ENCODE peak calls at places on chromosome 7, in six cellular contexts. M is H1, R is K562, K is GM12891, U is GM12878, Z is HepG2. C is an unnamed sample.

GRCh38 chr7:16564909-16565426 is 38.3 kb downstream of the LRRC72 start:
- DNase-seq in K (no peak), U (peak), R (peak), Z (peak), M (no peak), C (no peak)

GRCh38 chr7:134890246-134891240 is 95.8 kb upstream of the AGBL3 start:
- DNase-seq in R (no peak), Z (peak), U (no peak), K (no peak), M (no peak), C (no peak)

GRCh38 chr7:76108540-76109233 is 60.8 kb downstream of the MDH2 start:
- DNase-seq in U (no peak), Z (peak), R (no peak), K (no peak), M (no peak), C (no peak)

GRCh38 chr7:91194841-91195240 is 69.4 kb upstream of the FZD1 start:
- DNase-seq in M (no peak), K (no peak), Z (no peak), U (no peak), R (no peak), C (no peak)

GRCh38 chr7:80449841-80450240 is 62.0 kb downstream of the GNAT3 start:
- DNase-seq in U (no peak), M (no peak), R (no peak), K (no peak), Z (peak), C (no peak)

GRCh38 chr7:6546852-6547251 is 4.4 kb downstream of the GRID2IP start:
- DNase-seq in Z (no peak), M (peak), U (no peak), R (peak), K (no peak), C (no peak)

GRCh38 chr7:71716741-71717140 is 584.8 kb downstream of the GALNT17 start:
- DNase-seq in K (no peak), U (no peak), R (no peak), Z (no peak), M (no peak), C (no peak)

GRCh38 chr7:50768470-50769159 is 14.1 kb downstream of the GRB10 start:
- DNase-seq in U (no peak), K (no peak), Z (no peak), R (no peak), M (no peak), C (no peak)

GRCh38 chr7:121334875-121335648 is 6.3 kb downstream of the WNT16 start:
- DNase-seq in Z (no peak), M (no peak), U (no peak), K (no peak), R (no peak), C (no peak)

GRCh38 chr7:41038211-41038610 is 664.7 kb downstream of the INHBA start:
- DNase-seq in M (peak), R (no peak), K (no peak), U (no peak), Z (no peak), C (no peak)

GRCh38 chr7:138205614-138206150 is 129.4 kb downstream of the AKR1D1 start:
- DNase-seq in Z (no peak), K (no peak), M (no peak), R (no peak), U (no peak), C (no peak)

GRCh38 chr7:109873296-109873695 is 1217.6 kb upstream of the LRRN3 start:
- DNase-seq in U (no peak), K (no peak), Z (no peak), R (no peak), M (no peak), C (no peak)

GRCh38 chr7:41763626-41764025 is 60.7 kb upstream of the INHBA start:
- DNase-seq in U (no peak), Z (no peak), M (no peak), R (no peak), K (no peak), C (no peak)

GRCh38 chr7:133705596-133705995 is 421.5 kb upstream of the LRGUK start:
- DNase-seq in M (no peak), U (no peak), Z (no peak), R (no peak), K (no peak), C (no peak)

GRCh38 chr7:129777993-129778769 is 166.7 kb downstream of the NRF1 start:
- DNase-seq in U (no peak), M (peak), R (no peak), Z (no peak), K (no peak), C (no peak)
- TF ChIP-seq POLR2AphosphoS5 in U (no peak), M (no peak), R (no peak), Z (no peak), K (no peak), C (no peak)

GRCh38 chr7:102433319-102434038 is at the start of gene ORAI2:
- DNase-seq in Z (no peak), U (no peak), K (peak), R (peak), M (peak), C (peak)
- TF ChIP-seq POLR2A in Z (no peak), U (peak), K (peak), R (no peak), M (no peak), C (peak)

GRCh38 chr7:2084781-2085505 is 147.8 kb downstream of the MAD1L1 start:
- DNase-seq in M (no peak), K (no peak), R (no peak), Z (no peak), U (no peak), C (no peak)

GRCh38 chr7:2084331-2084730 is 148.4 kb downstream of the MAD1L1 start:
- DNase-seq in M (no peak), Z (no peak), K (no peak), R (no peak), U (no peak), C (no peak)

GRCh38 chr7:2083362-2083761 is 149.4 kb downstream of the MAD1L1 start:
- DNase-seq in M (no peak), K (no peak), Z (no peak), U (no peak), R (no peak), C (no peak)

GRCh38 chr7:2081526-2082356 is 151.0 kb downstream of the MAD1L1 start:
- DNase-seq in K (no peak), Z (no peak), M (no peak), R (no peak), U (no peak), C (no peak)

DNA sequence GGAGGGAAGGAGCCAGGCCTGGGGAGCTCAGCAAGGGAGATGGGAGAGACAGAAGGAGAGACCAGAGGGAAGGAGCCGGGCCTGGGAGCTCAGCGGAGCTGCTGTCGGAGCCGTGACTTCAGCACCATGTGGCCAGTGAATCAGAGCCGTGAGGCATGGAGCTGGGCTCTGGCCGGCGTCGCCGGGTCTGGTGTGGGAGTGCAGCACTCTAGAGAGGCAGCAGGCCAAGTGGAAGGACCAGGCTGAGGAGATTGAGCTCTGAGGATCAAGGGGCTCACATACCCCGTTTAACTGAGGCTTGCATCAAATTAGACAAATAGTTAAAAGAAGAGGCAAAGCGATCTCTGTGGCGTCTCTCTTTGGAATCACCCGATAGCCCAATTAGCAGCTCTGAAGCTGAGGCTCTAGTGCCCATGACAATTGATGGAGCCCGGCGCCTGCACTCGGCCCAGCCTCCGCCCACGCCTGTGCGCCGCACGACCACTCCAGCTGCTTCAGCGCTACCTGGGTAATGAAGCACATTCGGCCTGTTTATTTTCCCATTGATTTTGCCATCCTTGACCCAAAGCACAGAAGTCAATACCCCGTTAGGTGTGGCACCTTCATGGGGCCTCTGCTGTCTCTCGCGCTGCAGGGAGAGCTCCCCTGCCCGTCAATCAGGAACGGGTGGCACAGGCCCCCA is 150.2 kb downstream of the MAD1L1 start:
- DNase-seq in M (no peak), R (no peak), K (no peak), Z (no peak), U (no peak), C (no peak)
- TF ChIP-seq TAF1 in M (no peak), R (no peak), K (no peak), Z (no peak), U (no peak), C (no peak)

GRCh38 chr7:1081931-1082401 is 5.9 kb upstream of the GPER1 start:
- DNase-seq in Z (no peak), U (no peak), K (no peak), R (no peak), M (no peak), C (no peak)
- TF ChIP-seq POLR2AphosphoS5 in Z (no peak), U (no peak), K (no peak), R (no peak), M (no peak), C (no peak)

GRCh38 chr7:87473192-87473591 is 2.3 kb downstream of the ABCB4 start:
- DNase-seq in M (no peak), K (no peak), U (no peak), Z (no peak), R (no peak), C (no peak)

GRCh38 chr7:87474046-87474445 is 1.4 kb downstream of the ABCB4 start:
- DNase-seq in R (no peak), U (peak), Z (no peak), M (no peak), K (no peak), C (no peak)

GRCh38 chr7:87474533-87475358 is 734 bp downstream of the ABCB4 start:
- DNase-seq in U (peak), Z (no peak), R (no peak), K (peak), M (no peak), C (peak)

GRCh38 chr7:87476179-87476557 is 688 bp upstream of the ABCB4 start:
- DNase-seq in K (no peak), M (no peak), Z (no peak), R (no peak), U (no peak), C (no peak)

GRCh38 chr7:87475359-87476178 is at the start of gene ABCB4:
- DNase-seq in M (peak), R (no peak), Z (no peak), U (no peak), K (peak), C (peak)
- TF ChIP-seq POLR2A in M (no peak), R (no peak), Z (peak), U (peak), K (no peak), C (peak)

DNA sequence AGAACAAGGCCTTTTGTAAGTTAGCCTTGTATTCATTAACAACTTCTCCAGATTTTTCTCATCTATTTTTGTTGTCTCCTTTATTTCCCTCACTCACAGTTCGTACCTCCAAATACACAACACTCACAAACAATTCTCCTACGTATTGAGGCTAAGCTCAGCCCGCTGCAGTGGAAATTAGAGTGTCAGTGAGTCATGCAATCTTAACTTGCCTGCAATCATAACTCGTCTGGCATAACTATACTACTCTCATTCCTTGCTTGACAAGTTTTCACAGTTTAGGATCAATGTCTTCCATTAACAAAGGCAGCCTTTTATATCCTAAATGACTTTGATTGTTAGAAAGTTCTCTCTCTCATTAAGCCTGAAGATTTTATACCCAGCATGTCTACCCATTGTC is 23.8 kb downstream of the TMEM196 start:
- DNase-seq in U (no peak), R (no peak), K (no peak), Z (no peak), M (no peak), C (no peak)
- TF ChIP-seq TAF1 in U (no peak), R (no peak), K (no peak), Z (no peak), M (no peak), C (no peak)

DNA sequence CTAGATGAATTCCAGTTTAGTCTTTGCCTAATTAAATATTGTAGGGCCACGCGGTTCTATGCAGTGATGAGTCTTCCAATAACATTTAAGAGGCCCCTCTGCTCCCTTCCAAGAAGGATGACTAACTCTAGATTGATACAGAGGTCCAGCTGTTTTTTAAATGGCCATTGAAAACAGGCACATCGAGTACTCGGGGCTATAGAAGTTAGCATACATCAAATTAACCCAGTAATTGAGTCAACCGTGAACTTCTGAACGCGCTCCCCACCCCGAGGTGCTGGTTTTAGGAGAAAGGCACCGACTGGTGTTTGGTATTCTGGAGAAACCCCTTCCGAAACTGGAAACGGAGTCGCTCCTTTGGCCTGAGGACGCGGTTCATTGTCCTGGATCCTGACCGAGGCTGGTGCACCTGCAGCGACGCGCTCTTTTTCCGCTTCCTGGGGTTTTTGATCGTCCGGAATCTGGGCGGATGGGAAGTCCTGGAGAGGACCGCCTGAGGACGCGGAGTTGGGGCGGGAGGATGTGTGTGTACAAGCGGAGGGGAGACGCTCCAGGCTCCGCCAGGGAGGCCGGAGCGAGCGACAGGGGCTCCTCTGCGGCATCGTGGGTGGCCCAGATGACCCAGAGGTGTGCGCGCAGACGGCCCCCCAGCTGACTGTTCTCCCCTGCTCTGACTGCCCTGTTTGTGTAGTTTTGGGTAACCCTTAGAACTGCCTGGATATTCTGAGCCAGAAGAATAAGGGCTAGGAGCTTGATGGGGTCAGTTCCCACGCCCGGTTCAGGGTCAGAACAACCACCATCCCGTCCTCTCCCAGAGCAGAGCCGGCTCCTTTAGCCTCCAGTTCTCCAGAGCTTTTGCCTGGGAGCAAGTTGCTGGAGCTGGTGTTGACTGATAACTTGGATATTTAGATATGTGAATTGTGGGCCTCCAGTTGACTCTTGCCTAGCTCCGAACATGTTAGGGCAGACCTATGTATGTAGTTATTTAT is 712 bp downstream of the FAM221A start:
- DNase-seq in R (no peak), M (peak), U (no peak), Z (no peak), K (peak), C (peak)
- TF ChIP-seq POLR2AphosphoS5 in R (no peak), M (peak), U (no peak), Z (no peak), K (no peak), C (no peak)